ENCODE peak calls at places on chromosomes 13 and 19, in seven cellular contexts. One of them, this sample, is unnamed.

GRCh38 chr19:48698046-48698445 is 2.3 kb downstream of the FUT2 start:
- DNase-seq in amniotic stem cell: no peak
- DNase-seq in effector CD8-positive, alpha-beta T cell: no peak
- DNase-seq in cerebellar nuclear complex: no peak
- DNase-seq in CD4-positive, alpha-beta T cell: no peak
- DNase-seq in stimulated activated CD8-positive, alpha-beta memory T cell treated with anti-CD3 and anti-CD28 coated beads, Interleukin-7, amount 100 ng/mL, for 1 hour: no peak
- DNase-seq in stimulated activated naive CD8-positive, alpha-beta T cell treated with anti-CD3 and anti-CD28 coated beads, Interleukin-15, Interleukin-2, amounts not matched to agents 100 U/mL and 50 U/mL, for 24 hours: no peak
- DNase-seq in this sample: no peak

GRCh38 chr19:46265217-46265828 is 31.5 kb upstream of the HIF3A start:
- DNase-seq in amniotic stem cell: peak
- DNase-seq in effector CD8-positive, alpha-beta T cell: peak
- DNase-seq in cerebellar nuclear complex: no peak
- DNase-seq in CD4-positive, alpha-beta T cell: peak
- DNase-seq in stimulated activated CD8-positive, alpha-beta memory T cell treated with anti-CD3 and anti-CD28 coated beads, Interleukin-7, amount 100 ng/mL, for 1 hour: peak
- DNase-seq in stimulated activated naive CD8-positive, alpha-beta T cell treated with anti-CD3 and anti-CD28 coated beads, Interleukin-15, Interleukin-2, amounts not matched to agents 100 U/mL and 50 U/mL, for 24 hours: peak
- DNase-seq in this sample: no peak

GRCh38 chr13:98482476-98483444 is 94.1 kb downstream of the STK24 start:
- DNase-seq in amniotic stem cell: no peak
- DNase-seq in effector CD8-positive, alpha-beta T cell: no peak
- DNase-seq in cerebellar nuclear complex: no peak
- DNase-seq in CD4-positive, alpha-beta T cell: no peak
- DNase-seq in stimulated activated CD8-positive, alpha-beta memory T cell treated with anti-CD3 and anti-CD28 coated beads, Interleukin-7, amount 100 ng/mL, for 1 hour: no peak
- DNase-seq in stimulated activated naive CD8-positive, alpha-beta T cell treated with anti-CD3 and anti-CD28 coated beads, Interleukin-15, Interleukin-2, amounts not matched to agents 100 U/mL and 50 U/mL, for 24 hours: peak
- DNase-seq in this sample: no peak

GRCh38 chr13:50366488-50367174 is 351.4 kb downstream of the KCNRG start:
- DNase-seq in amniotic stem cell: no peak
- DNase-seq in effector CD8-positive, alpha-beta T cell: no peak
- DNase-seq in cerebellar nuclear complex: no peak
- DNase-seq in CD4-positive, alpha-beta T cell: no peak
- DNase-seq in stimulated activated CD8-positive, alpha-beta memory T cell treated with anti-CD3 and anti-CD28 coated beads, Interleukin-7, amount 100 ng/mL, for 1 hour: no peak
- DNase-seq in stimulated activated naive CD8-positive, alpha-beta T cell treated with anti-CD3 and anti-CD28 coated beads, Interleukin-15, Interleukin-2, amounts not matched to agents 100 U/mL and 50 U/mL, for 24 hours: peak
- DNase-seq in this sample: no peak

GRCh38 chr19:18437481-18438330 is at the start of gene ISYNA1:
- DNase-seq in amniotic stem cell: no peak
- DNase-seq in effector CD8-positive, alpha-beta T cell: peak
- DNase-seq in cerebellar nuclear complex: no peak
- DNase-seq in CD4-positive, alpha-beta T cell: peak
- DNase-seq in stimulated activated CD8-positive, alpha-beta memory T cell treated with anti-CD3 and anti-CD28 coated beads, Interleukin-7, amount 100 ng/mL, for 1 hour: no peak
- DNase-seq in stimulated activated naive CD8-positive, alpha-beta T cell treated with anti-CD3 and anti-CD28 coated beads, Interleukin-15, Interleukin-2, amounts not matched to agents 100 U/mL and 50 U/mL, for 24 hours: peak
- DNase-seq in this sample: no peak

GRCh38 chr19:12521996-12522395 is 29.3 kb downstream of the ZNF564 start:
- DNase-seq in amniotic stem cell: no peak
- DNase-seq in effector CD8-positive, alpha-beta T cell: no peak
- DNase-seq in cerebellar nuclear complex: no peak
- DNase-seq in CD4-positive, alpha-beta T cell: no peak
- DNase-seq in stimulated activated CD8-positive, alpha-beta memory T cell treated with anti-CD3 and anti-CD28 coated beads, Interleukin-7, amount 100 ng/mL, for 1 hour: no peak
- DNase-seq in stimulated activated naive CD8-positive, alpha-beta T cell treated with anti-CD3 and anti-CD28 coated beads, Interleukin-15, Interleukin-2, amounts not matched to agents 100 U/mL and 50 U/mL, for 24 hours: no peak
- DNase-seq in this sample: no peak

GRCh38 chr19:42697884-42698283 is 42.4 kb downstream of the PSG3 start:
- DNase-seq in amniotic stem cell: no peak
- DNase-seq in effector CD8-positive, alpha-beta T cell: no peak
- DNase-seq in cerebellar nuclear complex: no peak
- DNase-seq in CD4-positive, alpha-beta T cell: no peak
- DNase-seq in stimulated activated CD8-positive, alpha-beta memory T cell treated with anti-CD3 and anti-CD28 coated beads, Interleukin-7, amount 100 ng/mL, for 1 hour: no peak
- DNase-seq in stimulated activated naive CD8-positive, alpha-beta T cell treated with anti-CD3 and anti-CD28 coated beads, Interleukin-15, Interleukin-2, amounts not matched to agents 100 U/mL and 50 U/mL, for 24 hours: no peak
- DNase-seq in this sample: no peak

GRCh38 chr19:40585677-40586422 is 9.2 kb downstream of the SHKBP1 start:
- DNase-seq in amniotic stem cell: no peak
- DNase-seq in effector CD8-positive, alpha-beta T cell: no peak
- DNase-seq in cerebellar nuclear complex: no peak
- DNase-seq in CD4-positive, alpha-beta T cell: no peak
- DNase-seq in stimulated activated CD8-positive, alpha-beta memory T cell treated with anti-CD3 and anti-CD28 coated beads, Interleukin-7, amount 100 ng/mL, for 1 hour: no peak
- DNase-seq in stimulated activated naive CD8-positive, alpha-beta T cell treated with anti-CD3 and anti-CD28 coated beads, Interleukin-15, Interleukin-2, amounts not matched to agents 100 U/mL and 50 U/mL, for 24 hours: no peak
- DNase-seq in this sample: no peak

GRCh38 chr19:6167115-6167514 is 31.6 kb downstream of the ACSBG2 start:
- DNase-seq in amniotic stem cell: no peak
- DNase-seq in effector CD8-positive, alpha-beta T cell: no peak
- DNase-seq in cerebellar nuclear complex: no peak
- DNase-seq in CD4-positive, alpha-beta T cell: no peak
- DNase-seq in stimulated activated CD8-positive, alpha-beta memory T cell treated with anti-CD3 and anti-CD28 coated beads, Interleukin-7, amount 100 ng/mL, for 1 hour: no peak
- DNase-seq in stimulated activated naive CD8-positive, alpha-beta T cell treated with anti-CD3 and anti-CD28 coated beads, Interleukin-15, Interleukin-2, amounts not matched to agents 100 U/mL and 50 U/mL, for 24 hours: no peak
- DNase-seq in this sample: no peak

GRCh38 chr19:2274937-2275535 is 6.9 kb downstream of the PEAK3 start:
- DNase-seq in amniotic stem cell: no peak
- DNase-seq in effector CD8-positive, alpha-beta T cell: peak
- DNase-seq in cerebellar nuclear complex: no peak
- DNase-seq in CD4-positive, alpha-beta T cell: peak
- DNase-seq in stimulated activated CD8-positive, alpha-beta memory T cell treated with anti-CD3 and anti-CD28 coated beads, Interleukin-7, amount 100 ng/mL, for 1 hour: no peak
- DNase-seq in stimulated activated naive CD8-positive, alpha-beta T cell treated with anti-CD3 and anti-CD28 coated beads, Interleukin-15, Interleukin-2, amounts not matched to agents 100 U/mL and 50 U/mL, for 24 hours: peak
- DNase-seq in this sample: no peak

GRCh38 chr19:52221031-52221430 is 31.2 kb downstream of the PPP2R1A start:
- DNase-seq in amniotic stem cell: no peak
- DNase-seq in effector CD8-positive, alpha-beta T cell: no peak
- DNase-seq in cerebellar nuclear complex: no peak
- DNase-seq in CD4-positive, alpha-beta T cell: no peak
- DNase-seq in stimulated activated CD8-positive, alpha-beta memory T cell treated with anti-CD3 and anti-CD28 coated beads, Interleukin-7, amount 100 ng/mL, for 1 hour: no peak
- DNase-seq in stimulated activated naive CD8-positive, alpha-beta T cell treated with anti-CD3 and anti-CD28 coated beads, Interleukin-15, Interleukin-2, amounts not matched to agents 100 U/mL and 50 U/mL, for 24 hours: no peak
- DNase-seq in this sample: peak

GRCh38 chr13:40102854-40103253 is 447.4 kb downstream of the COG6 start:
- DNase-seq in amniotic stem cell: no peak
- DNase-seq in effector CD8-positive, alpha-beta T cell: no peak
- DNase-seq in cerebellar nuclear complex: no peak
- DNase-seq in CD4-positive, alpha-beta T cell: peak
- DNase-seq in stimulated activated CD8-positive, alpha-beta memory T cell treated with anti-CD3 and anti-CD28 coated beads, Interleukin-7, amount 100 ng/mL, for 1 hour: no peak
- DNase-seq in stimulated activated naive CD8-positive, alpha-beta T cell treated with anti-CD3 and anti-CD28 coated beads, Interleukin-15, Interleukin-2, amounts not matched to agents 100 U/mL and 50 U/mL, for 24 hours: peak
- DNase-seq in this sample: no peak

GRCh38 chr13:44309771-44310767 is 63.6 kb upstream of the SERP2 start:
- DNase-seq in amniotic stem cell: no peak
- DNase-seq in effector CD8-positive, alpha-beta T cell: no peak
- DNase-seq in cerebellar nuclear complex: no peak
- DNase-seq in CD4-positive, alpha-beta T cell: no peak
- DNase-seq in stimulated activated CD8-positive, alpha-beta memory T cell treated with anti-CD3 and anti-CD28 coated beads, Interleukin-7, amount 100 ng/mL, for 1 hour: no peak
- DNase-seq in stimulated activated naive CD8-positive, alpha-beta T cell treated with anti-CD3 and anti-CD28 coated beads, Interleukin-15, Interleukin-2, amounts not matched to agents 100 U/mL and 50 U/mL, for 24 hours: no peak
- DNase-seq in this sample: peak

GRCh38 chr13:70407486-70407885 is 299.2 kb upstream of the KLHL1 start:
- DNase-seq in amniotic stem cell: no peak
- DNase-seq in effector CD8-positive, alpha-beta T cell: no peak
- DNase-seq in cerebellar nuclear complex: no peak
- DNase-seq in CD4-positive, alpha-beta T cell: no peak
- DNase-seq in stimulated activated CD8-positive, alpha-beta memory T cell treated with anti-CD3 and anti-CD28 coated beads, Interleukin-7, amount 100 ng/mL, for 1 hour: no peak
- DNase-seq in stimulated activated naive CD8-positive, alpha-beta T cell treated with anti-CD3 and anti-CD28 coated beads, Interleukin-15, Interleukin-2, amounts not matched to agents 100 U/mL and 50 U/mL, for 24 hours: no peak
- DNase-seq in this sample: no peak